ENCODE peak calls at places on chromosomes 1 and 21, in four cellular contexts. O is HuH-7; R is stimulated activated CD4-positive, alpha-beta T cell treated with anti-CD3 and anti-CD28 coated beads, TNF-alpha, amount 100 ng/mL, for 1 hour; P is NCI-H2081. X is an unnamed sample.

GRCh38 chr1:30822966-30823581 is 65.5 kb upstream of the LAPTM5 start:
- DNase-seq in O (no peak), R (no peak), P (no peak), X (no peak)

GRCh38 chr1:228354390-228355320 is 52.0 kb downstream of the TRIM11 start:
- DNase-seq in O (no peak), R (no peak), P (no peak), X (no peak)

GRCh38 chr21:36767096-36767495 is 68.2 kb downstream of the SIM2 start:
- DNase-seq in O (no peak), R (no peak), P (no peak), X (no peak)

GRCh38 chr1:215992620-215993019 is 425.5 kb downstream of the KCTD3 start:
- DNase-seq in O (peak; percentile 28), R (no peak), P (peak; percentile 46), X (no peak)

GRCh38 chr21:15060776-15061175 is 4.0 kb downstream of the NRIP1 start:
- DNase-seq in O (no peak), R (no peak), P (no peak), X (no peak)

GRCh38 chr1:228404107-228404720 is 2.4 kb downstream of the TRIM11 start:
- DNase-seq in O (no peak), R (no peak), P (no peak), X (no peak)

GRCh38 chr1:28915036-28915895 is 897 bp downstream of the EPB41 start:
- DNase-seq in O (peak; percentile 33), R (peak; percentile 22), P (no peak), X (peak; percentile 21)

GRCh38 chr1:61318319-61319125 is 236.2 kb downstream of the NFIA start:
- DNase-seq in O (no peak), R (no peak), P (no peak), X (no peak)

GRCh38 chr1:116574581-116575291 is 3.9 kb upstream of the CD58 start:
- DNase-seq in O (peak; percentile 85), R (peak; percentile 28), P (peak; percentile 42), X (no peak)

GRCh38 chr1:154751690-154752089 is 118.4 kb downstream of the KCNN3 start:
- DNase-seq in O (no peak), R (no peak), P (no peak), X (no peak)

GRCh38 chr1:45584351-45585109 is 689 bp downstream of the NASP start:
- DNase-seq in O (peak; percentile 87), R (peak; percentile 81), P (peak; percentile 99), X (peak; percentile 80)

GRCh38 chr1:54464477-54465146 is 58.4 kb upstream of the SSBP3 start:
- DNase-seq in O (no peak), R (no peak), P (no peak), X (no peak)

GRCh38 chr21:44092201-44092600 is 15.0 kb upstream of the PWP2 start:
- DNase-seq in O (no peak), R (no peak), P (no peak), X (no peak)

GRCh38 chr1:49104575-49104974 is 327.9 kb upstream of the BEND5 start:
- DNase-seq in O (no peak), R (no peak), P (no peak), X (no peak)

GRCh38 chr1:52294580-52294979 is 71.4 kb downstream of the CC2D1B start:
- DNase-seq in O (no peak), R (no peak), P (no peak), X (no peak)

GRCh38 chr1:61208815-61209214 is 126.5 kb downstream of the NFIA start:
- DNase-seq in O (no peak), R (no peak), P (no peak), X (no peak)

GRCh38 chr1:230898144-230898543 is 29.8 kb upstream of the C1orf198 start:
- DNase-seq in O (no peak), R (no peak), P (no peak), X (no peak)

GRCh38 chr1:199616947-199617346 is 410.6 kb upstream of the NR5A2 start:
- DNase-seq in O (no peak), R (no peak), P (no peak), X (no peak)